ENCODE peak calls at places on chromosomes 7 and 10, in seven cellular contexts. C is HEK293T; V is stimulated activated CD4-positive, alpha-beta T cell treated with anti-CD3 and anti-CD28 coated beads, Interleukin-4, amount 100 ng/mL, for 4 hours; O is stimulated activated CD8-positive, alpha-beta memory T cell treated with anti-CD3 and anti-CD28 coated beads, Interleukin-12 subunit alpha, Interleukin-12 subunit beta, amount 100 ng/mL, for 1 hour; R is activated B cell treated with CpG ODN at 0.5 μM for 24 hours; Z is Calu3; S is fibroblast of the aortic adventitia. A is an unnamed sample.

GRCh38 chr10:21175797-21176196 is 278.7 kb upstream of the NEBL start:
- DNase-seq in C (no peak), V (no peak), O (no peak), R (no peak), Z (no peak), S (no peak), A (no peak)

GRCh38 chr10:93859049-93859655 is 34.6 kb upstream of the SLC35G1 start:
- DNase-seq in C (peak; percentile 20), V (no peak), O (no peak), R (no peak), Z (no peak), S (peak; percentile 43), A (no peak)

GRCh38 chr7:97138830-97139229 is 21.3 kb downstream of the SDHAF3 start:
- DNase-seq in C (no peak), V (no peak), O (no peak), R (no peak), Z (no peak), S (no peak), A (no peak)

GRCh38 chr10:73998623-73999622 is 1.0 kb downstream of the VCL start:
- DNase-seq in C (peak; percentile 55), V (peak; percentile 4), O (no peak), R (peak; percentile 24), Z (peak; percentile 80), S (peak; percentile 89), A (no peak)

GRCh38 chr7:142357953-142358520 is 100.2 kb upstream of the PRSS58 start:
- DNase-seq in C (peak; percentile 69), V (no peak), O (no peak), R (no peak), Z (peak; percentile 51), S (peak; percentile 84), A (peak; percentile 15)

GRCh38 chr7:64733550-64734240 is 60.5 kb upstream of the ZNF138 start:
- DNase-seq in C (no peak), V (no peak), O (no peak), R (no peak), Z (no peak), S (no peak), A (no peak)

GRCh38 chr7:76220185-76221057 is 18.7 kb downstream of the SRRM3 start:
- DNase-seq in C (no peak), V (no peak), O (no peak), R (no peak), Z (peak; percentile 47), S (peak; percentile 71), A (no peak)

GRCh38 chr7:129188372-129188891 is at the start of gene SMO:
- DNase-seq in C (peak; percentile 69), V (peak; percentile 16), O (no peak), R (peak; percentile 40), Z (no peak), S (no peak), A (no peak)

GRCh38 chr10:122056431-122057094 is 67.6 kb downstream of the TACC2 start:
- DNase-seq in C (no peak), V (no peak), O (no peak), R (no peak), Z (no peak), S (no peak), A (no peak)

GRCh38 chr7:132160525-132161230 is 415.6 kb downstream of the PLXNA4 start:
- DNase-seq in C (no peak), V (no peak), O (no peak), R (no peak), Z (no peak), S (no peak), A (no peak)

GRCh38 chr7:281637-282036 is 8.3 kb upstream of the FOXL3 start:
- DNase-seq in C (no peak), V (no peak), O (no peak), R (no peak), Z (no peak), S (no peak), A (no peak)

GRCh38 chr7:34453150-34453549 is 204.9 kb upstream of the NPSR1 start:
- DNase-seq in C (no peak), V (no peak), O (no peak), R (no peak), Z (no peak), S (no peak), A (no peak)

GRCh38 chr10:118638680-118639079 is 43.2 kb upstream of the PRLHR start:
- DNase-seq in C (peak; percentile 4), V (no peak), O (no peak), R (no peak), Z (no peak), S (no peak), A (no peak)

GRCh38 chr10:5988336-5988920 is 11.1 kb upstream of the IL15RA start:
- DNase-seq in C (no peak), V (no peak), O (no peak), R (no peak), Z (no peak), S (no peak), A (no peak)

GRCh38 chr7:43569424-43569823 is 13.5 kb upstream of the STK17A start:
- DNase-seq in C (no peak), V (no peak), O (no peak), R (no peak), Z (no peak), S (peak; percentile 39), A (peak; percentile 36)

GRCh38 chr7:3408814-3409595 is 108.0 kb downstream of the SDK1 start:
- DNase-seq in C (no peak), V (no peak), O (no peak), R (no peak), Z (no peak), S (no peak), A (no peak)

GRCh38 chr7:4268040-4268965 is 413.8 kb upstream of the FOXK1 start:
- DNase-seq in C (no peak), V (no peak), O (no peak), R (no peak), Z (no peak), S (no peak), A (no peak)

GRCh38 chr10:58714436-58714835 is 201.8 kb downstream of the BICC1 start:
- DNase-seq in C (no peak), V (no peak), O (no peak), R (no peak), Z (no peak), S (no peak), A (no peak)

GRCh38 chr7:43878867-43879266 is 9.6 kb upstream of the MRPS24 start:
- DNase-seq in C (no peak), V (no peak), O (no peak), R (no peak), Z (no peak), S (peak; percentile 65), A (no peak)

GRCh38 chr7:65475734-65476319 is 102.2 kb downstream of the ZNF92 start:
- DNase-seq in C (no peak), V (no peak), O (peak; percentile 15), R (peak; percentile 19), Z (peak; percentile 19), S (no peak), A (peak; percentile 87)

GRCh38 chr10:43427166-43427825 is 9.6 kb upstream of the ZNF487 start:
- DNase-seq in C (no peak), V (peak; percentile 39), O (no peak), R (no peak), Z (no peak), S (no peak), A (no peak)

GRCh38 chr7:137757146-137757925 is 89.4 kb downstream of the DGKI start:
- DNase-seq in C (no peak), V (no peak), O (no peak), R (no peak), Z (no peak), S (no peak), A (no peak)

GRCh38 chr7:28203498-28204240 is 23.1 kb upstream of the JAZF1 start:
- DNase-seq in C (no peak), V (no peak), O (no peak), R (no peak), Z (no peak), S (peak; percentile 35), A (peak; percentile 28)

GRCh38 chr7:28432105-28432504 is 19.8 kb downstream of the CREB5 start:
- DNase-seq in C (no peak), V (no peak), O (no peak), R (no peak), Z (no peak), S (no peak), A (no peak)

GRCh38 chr10:19819419-19820033 is 3.3 kb downstream of the PLXDC2 start:
- DNase-seq in C (no peak), V (no peak), O (no peak), R (no peak), Z (no peak), S (peak; percentile 66), A (no peak)

GRCh38 chr7:5514440-5515035 is 90.9 kb upstream of the TNRC18 start:
- DNase-seq in C (no peak), V (no peak), O (no peak), R (no peak), Z (peak; percentile 37), S (no peak), A (no peak)

GRCh38 chr7:44650772-44651171 is 44.3 kb downstream of the OGDH start:
- DNase-seq in C (no peak), V (no peak), O (no peak), R (no peak), Z (no peak), S (no peak), A (no peak)

GRCh38 chr10:8133146-8133545 is 78.7 kb downstream of the GATA3 start:
- DNase-seq in C (no peak), V (no peak), O (no peak), R (no peak), Z (no peak), S (no peak), A (no peak)

GRCh38 chr10:36624551-36625100 is 500.8 kb upstream of the ANKRD30A start:
- DNase-seq in C (no peak), V (no peak), O (no peak), R (no peak), Z (no peak), S (no peak), A (no peak)

GRCh38 chr10:14399641-14400040 is 68.9 kb upstream of the FRMD4A start:
- DNase-seq in C (no peak), V (no peak), O (no peak), R (no peak), Z (no peak), S (no peak), A (no peak)